ENCODE peak calls at places on chromosome 1, in four cellular contexts. One of them, this sample, is unnamed.

GRCh38 chr1:184804220-184804619 is 49.6 kb upstream of the EDEM3 start:
- DNase-seq in uterus: no peak
- DNase-seq in K562: no peak
- DNase-seq in body of pancreas: no peak
- DNase-seq in this sample: no peak

GRCh38 chr1:192887426-192887825 is 78.6 kb downstream of the RGS2 start:
- DNase-seq in uterus: no peak
- DNase-seq in K562: no peak
- DNase-seq in body of pancreas: no peak
- DNase-seq in this sample: no peak

GRCh38 chr1:199404191-199404590 is 623.3 kb upstream of the NR5A2 start:
- DNase-seq in uterus: no peak
- DNase-seq in K562: no peak
- DNase-seq in body of pancreas: no peak
- DNase-seq in this sample: no peak

GRCh38 chr1:113943028-113943811 is 14.1 kb downstream of the HIPK1 start:
- DNase-seq in uterus: no peak
- DNase-seq in K562: no peak
- DNase-seq in body of pancreas: no peak
- DNase-seq in this sample: no peak

GRCh38 chr1:100860397-100860991 is 34.1 kb downstream of the EXTL2 start:
- DNase-seq in uterus: no peak
- DNase-seq in K562: no peak
- DNase-seq in body of pancreas: no peak
- DNase-seq in this sample: no peak

GRCh38 chr1:8595919-8596318 is 221.5 kb downstream of the RERE start:
- DNase-seq in uterus: no peak
- DNase-seq in K562: no peak
- DNase-seq in body of pancreas: no peak
- DNase-seq in this sample: no peak

GRCh38 chr1:165330483-165330882 is 26.0 kb downstream of the LMX1A start:
- DNase-seq in uterus: no peak
- DNase-seq in K562: no peak
- DNase-seq in body of pancreas: no peak
- DNase-seq in this sample: no peak

GRCh38 chr1:154862927-154863701 is 7.0 kb downstream of the KCNN3 start:
- DNase-seq in uterus: no peak
- DNase-seq in K562: no peak
- DNase-seq in body of pancreas: peak; percentile 21
- DNase-seq in this sample: no peak

DNA sequence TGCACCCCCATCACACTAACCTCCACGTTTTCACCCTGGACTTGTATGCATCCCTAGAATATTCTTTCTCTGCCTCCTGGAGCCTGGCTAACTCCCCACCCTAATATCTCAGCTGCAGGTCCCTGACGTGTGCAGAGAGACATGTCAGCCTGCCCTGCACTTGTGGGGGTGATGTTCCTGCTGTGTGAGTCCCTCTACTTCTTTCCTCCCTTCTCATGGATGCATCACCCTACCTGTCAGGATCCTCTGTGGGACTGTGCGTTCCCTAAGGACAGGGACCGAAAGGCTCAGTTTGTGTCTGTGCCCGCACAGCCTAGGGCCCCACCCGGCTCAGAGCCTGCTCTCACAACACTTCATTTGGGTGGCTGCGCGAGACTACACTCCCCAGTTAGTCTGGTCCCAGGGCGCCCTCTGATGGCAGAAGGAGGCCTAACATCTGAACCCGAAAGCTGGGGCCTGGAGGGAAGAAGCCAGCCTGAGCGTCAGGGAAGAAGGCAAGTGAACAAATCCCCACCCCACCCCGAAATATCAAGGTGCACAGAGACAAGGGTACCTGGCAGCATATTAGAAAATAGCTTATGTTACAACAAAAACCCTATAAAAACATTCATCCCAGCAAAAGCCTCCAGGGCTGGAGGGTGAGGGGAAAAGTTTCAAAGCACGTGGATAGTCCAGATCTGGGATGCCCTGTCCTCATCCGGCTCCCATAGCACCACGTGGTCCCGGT is 3.7 kb downstream of the CD52 start:
- DNase-seq in uterus: peak; percentile 88
- DNase-seq in K562: peak; percentile 94
- DNase-seq in body of pancreas: peak; percentile 93
- DNase-seq in this sample: peak; percentile 89
- TF ChIP-seq POLR2A in uterus: no peak
- TF ChIP-seq POLR2A in K562: no peak
- TF ChIP-seq POLR2A in body of pancreas: no peak
- TF ChIP-seq POLR2A in this sample: no peak

GRCh38 chr1:153629971-153630370 is 1.7 kb downstream of the S100A1 start:
- DNase-seq in uterus: no peak
- DNase-seq in K562: no peak
- DNase-seq in body of pancreas: no peak
- DNase-seq in this sample: no peak
- TF ChIP-seq POLR2A in uterus: no peak
- TF ChIP-seq POLR2A in K562: no peak
- TF ChIP-seq POLR2A in body of pancreas: no peak
- TF ChIP-seq POLR2A in this sample: no peak

GRCh38 chr1:70997793-70998192 is 49.8 kb downstream of the PTGER3 start:
- DNase-seq in uterus: no peak
- DNase-seq in K562: no peak
- DNase-seq in body of pancreas: no peak
- DNase-seq in this sample: no peak

GRCh38 chr1:70993841-70994240 is 53.8 kb downstream of the PTGER3 start:
- DNase-seq in uterus: no peak
- DNase-seq in K562: no peak
- DNase-seq in body of pancreas: no peak
- DNase-seq in this sample: no peak

GRCh38 chr1:70990460-70991253 is 57.0 kb downstream of the PTGER3 start:
- DNase-seq in uterus: no peak
- DNase-seq in K562: no peak
- DNase-seq in body of pancreas: peak; percentile 32
- DNase-seq in this sample: no peak

GRCh38 chr1:70994753-70995152 is 52.9 kb downstream of the PTGER3 start:
- DNase-seq in uterus: no peak
- DNase-seq in K562: peak; percentile 50
- DNase-seq in body of pancreas: no peak
- DNase-seq in this sample: no peak

DNA sequence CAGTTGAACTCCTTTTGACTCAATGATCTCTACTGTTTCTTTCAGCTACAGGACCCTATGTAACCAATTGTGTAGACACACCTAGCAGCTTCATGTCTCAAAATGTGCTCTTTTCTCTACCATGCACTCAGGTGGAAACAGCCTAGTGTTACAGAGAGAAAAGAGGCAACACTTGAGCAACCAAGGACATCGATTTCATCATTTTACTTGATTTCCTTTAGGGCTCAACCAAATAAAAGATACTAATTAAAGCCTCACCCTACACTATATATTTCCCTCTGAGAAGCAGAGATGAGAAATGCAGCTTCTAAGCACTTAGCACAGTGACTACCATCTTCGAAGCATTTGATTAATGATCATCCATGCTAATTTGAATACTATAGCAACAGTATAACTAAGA is 55.1 kb downstream of the PTGER3 start:
- DNase-seq in uterus: no peak
- DNase-seq in K562: no peak
- DNase-seq in body of pancreas: no peak
- DNase-seq in this sample: no peak
- TF ChIP-seq POLR2A in uterus: no peak
- TF ChIP-seq POLR2A in K562: no peak
- TF ChIP-seq POLR2A in body of pancreas: no peak
- TF ChIP-seq POLR2A in this sample: no peak

DNA sequence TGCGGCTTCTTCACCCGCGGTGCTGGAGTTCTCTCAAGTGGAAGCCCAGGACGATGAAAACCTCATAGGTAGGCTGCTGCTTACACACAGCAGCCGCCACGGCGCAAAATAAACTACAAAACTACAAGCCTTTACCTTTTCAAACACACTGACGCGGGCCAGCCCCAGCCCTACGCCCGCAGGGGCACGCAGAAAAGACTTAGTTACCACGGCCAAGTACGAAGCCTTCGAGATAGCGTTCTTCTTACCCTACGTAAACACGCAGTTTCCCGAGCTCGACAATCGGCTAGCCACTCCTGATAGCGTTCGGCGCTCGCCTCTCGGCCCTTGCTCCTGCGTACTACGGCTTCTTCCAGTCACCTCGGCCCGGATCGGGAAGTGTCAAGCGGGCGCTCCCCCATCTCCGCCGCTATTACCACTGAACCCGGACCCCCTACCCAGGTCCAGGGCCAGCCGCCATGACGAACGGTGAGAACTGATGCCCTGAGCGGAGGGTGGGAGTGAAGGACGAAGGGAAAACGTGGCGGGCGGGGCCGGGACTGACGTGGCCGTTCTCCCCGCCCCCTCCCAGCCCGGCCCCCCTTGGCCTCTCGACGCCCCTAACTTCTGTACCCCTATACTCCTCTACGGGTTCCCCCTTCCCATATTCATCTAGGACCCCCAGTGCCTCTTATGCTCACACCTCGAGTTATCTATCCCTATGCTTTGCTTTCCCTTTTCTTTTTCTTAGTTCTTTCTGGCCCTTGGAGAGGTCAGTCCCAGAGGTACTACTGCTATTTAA is at the start of gene TMEM167B:
- DNase-seq in uterus: peak; percentile 89
- DNase-seq in K562: peak; percentile 98
- DNase-seq in body of pancreas: peak; percentile 94
- DNase-seq in this sample: peak; percentile 89
- TF ChIP-seq POLR2A in uterus: peak; percentile 79
- TF ChIP-seq POLR2A in K562: peak; percentile 91
- TF ChIP-seq POLR2A in body of pancreas: peak; percentile 80
- TF ChIP-seq POLR2A in this sample: peak; percentile 80

DNA sequence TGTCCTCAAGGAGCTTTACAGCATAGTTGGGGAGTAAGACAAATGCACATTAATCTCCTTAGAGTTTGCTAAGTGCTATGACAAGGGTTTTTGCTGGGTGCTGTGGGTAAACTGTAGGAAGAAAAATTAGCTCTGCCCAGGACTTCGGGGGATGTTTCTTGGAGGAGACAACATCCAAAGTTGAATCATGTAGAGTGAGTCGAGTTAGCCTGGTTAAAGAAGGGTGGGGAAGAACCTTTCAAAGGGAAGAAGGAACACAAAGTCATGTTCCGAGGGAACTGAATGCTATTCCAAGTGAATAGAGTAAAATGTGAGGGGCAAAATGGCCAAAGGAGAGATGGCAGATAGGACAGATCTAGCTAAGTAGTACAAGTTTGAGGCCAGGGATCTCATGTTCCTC is 17.1 kb downstream of the SPRTN start:
- DNase-seq in uterus: no peak
- DNase-seq in K562: no peak
- DNase-seq in body of pancreas: no peak
- DNase-seq in this sample: no peak
- TF ChIP-seq POLR2A in uterus: no peak
- TF ChIP-seq POLR2A in K562: no peak
- TF ChIP-seq POLR2A in body of pancreas: no peak
- TF ChIP-seq POLR2A in this sample: no peak

GRCh38 chr1:23367791-23368561 is 1.7 kb downstream of the ZNF436 start:
- DNase-seq in uterus: peak; percentile 98
- DNase-seq in K562: peak; percentile 100
- DNase-seq in body of pancreas: peak; percentile 99
- DNase-seq in this sample: peak; percentile 99
- TF ChIP-seq POLR2A in uterus: peak; percentile 85
- TF ChIP-seq POLR2A in K562: peak; percentile 83
- TF ChIP-seq POLR2A in body of pancreas: peak; percentile 83
- TF ChIP-seq POLR2A in this sample: peak; percentile 59

GRCh38 chr1:216758182-216758581 is 35.0 kb upstream of the ESRRG start:
- DNase-seq in uterus: no peak
- DNase-seq in K562: no peak
- DNase-seq in body of pancreas: no peak
- DNase-seq in this sample: no peak
- TF ChIP-seq POLR2A in uterus: no peak
- TF ChIP-seq POLR2A in K562: no peak
- TF ChIP-seq POLR2A in body of pancreas: no peak
- TF ChIP-seq POLR2A in this sample: no peak

DNA sequence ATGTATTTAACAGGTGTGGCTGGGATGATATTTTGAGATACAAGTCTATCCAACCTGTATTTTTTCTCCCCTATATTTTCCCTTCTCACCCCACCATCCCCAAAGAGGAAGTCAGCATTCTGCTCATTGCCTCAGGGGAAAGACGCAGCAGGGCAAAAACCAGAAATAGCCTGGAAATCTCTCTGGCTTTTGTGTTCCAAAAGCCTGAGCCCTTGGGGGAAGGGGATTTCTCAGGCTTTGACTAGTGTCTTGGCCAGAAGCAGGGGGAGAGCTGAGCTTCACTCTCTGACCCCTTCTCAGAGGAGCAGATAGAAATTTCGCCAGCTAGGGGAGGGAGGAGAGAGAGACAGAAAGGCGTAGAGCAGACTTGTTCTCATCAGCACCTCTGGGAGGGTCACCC is 244.7 kb downstream of the RRAGC start:
- DNase-seq in uterus: no peak
- DNase-seq in K562: no peak
- DNase-seq in body of pancreas: no peak
- DNase-seq in this sample: no peak
- TF ChIP-seq POLR2A in uterus: no peak
- TF ChIP-seq POLR2A in K562: no peak
- TF ChIP-seq POLR2A in body of pancreas: no peak
- TF ChIP-seq POLR2A in this sample: no peak

GRCh38 chr1:150579955-150580642 is 689 bp upstream of the MCL1 start:
- DNase-seq in uterus: no peak
- DNase-seq in K562: no peak
- DNase-seq in body of pancreas: no peak
- DNase-seq in this sample: no peak

GRCh38 chr1:150576794-150577556 is 2.4 kb downstream of the MCL1 start:
- DNase-seq in uterus: no peak
- DNase-seq in K562: no peak
- DNase-seq in body of pancreas: no peak
- DNase-seq in this sample: no peak

GRCh38 chr1:150577557-150578277 is 1.7 kb downstream of the MCL1 start:
- DNase-seq in uterus: no peak
- DNase-seq in K562: no peak
- DNase-seq in body of pancreas: no peak
- DNase-seq in this sample: no peak

GRCh38 chr1:150579110-150579954 is at the start of gene MCL1:
- DNase-seq in uterus: peak; percentile 90
- DNase-seq in K562: peak; percentile 97
- DNase-seq in body of pancreas: peak; percentile 96
- DNase-seq in this sample: peak; percentile 92

GRCh38 chr1:150578278-150579109 is 916 bp downstream of the MCL1 start:
- DNase-seq in uterus: peak; percentile 66
- DNase-seq in K562: peak; percentile 75
- DNase-seq in body of pancreas: peak; percentile 41
- DNase-seq in this sample: peak; percentile 66
- TF ChIP-seq POLR2A in uterus: peak; percentile 39
- TF ChIP-seq POLR2A in K562: peak; percentile 36
- TF ChIP-seq POLR2A in body of pancreas: no peak
- TF ChIP-seq POLR2A in this sample: no peak